ENCODE peak calls at places on chromosomes 1 and 21, in eight cellular contexts. R is AG10803, K is neuronal stem cell, B is Karpas-422, Q is neural progenitor cell, V is GM12865, M is HFF-Myc, E is transverse colon. H is an unnamed sample.

GRCh38 chr1:150841626-150842025 is 33.6 kb upstream of the CTSK start:
- DNase-seq in R (no peak), K (no peak), B (no peak), Q (no peak), V (no peak), M (no peak), E (no peak), H (no peak)

GRCh38 chr1:53246261-53247134 is 8.2 kb upstream of the MAGOH start:
- DNase-seq in R (peak; percentile 96), K (no peak), B (no peak), Q (no peak), V (no peak), M (no peak), E (no peak), H (no peak)

GRCh38 chr21:34132202-34132601 is 58.8 kb downstream of the MRPS6 start:
- DNase-seq in R (no peak), K (no peak), B (no peak), Q (no peak), V (no peak), M (no peak), E (no peak), H (no peak)

GRCh38 chr1:52423771-52424170 is 19.4 kb downstream of the PRPF38A start:
- DNase-seq in R (no peak), K (no peak), B (no peak), Q (no peak), V (no peak), M (no peak), E (no peak), H (no peak)

GRCh38 chr21:18517905-18518566 is 114.5 kb upstream of the TMPRSS15 start:
- DNase-seq in R (no peak), K (no peak), B (no peak), Q (no peak), V (no peak), M (no peak), E (no peak), H (no peak)

GRCh38 chr1:86848654-86849053 is 65.3 kb downstream of the SELENOF start:
- DNase-seq in R (peak; percentile 33), K (no peak), B (no peak), Q (no peak), V (no peak), M (no peak), E (no peak), H (no peak)

GRCh38 chr1:50976890-50977574 is 7.0 kb downstream of the CDKN2C start:
- DNase-seq in R (peak; percentile 58), K (no peak), B (peak; percentile 72), Q (peak; percentile 48), V (peak; percentile 86), M (no peak), E (no peak), H (no peak)

GRCh38 chr1:100528861-100529260 is 9.1 kb upstream of the GPR88 start:
- DNase-seq in R (peak; percentile 67), K (no peak), B (no peak), Q (no peak), V (no peak), M (no peak), E (no peak), H (peak; percentile 42)

GRCh38 chr1:207873055-207873890 is 37.7 kb downstream of the CD34 start:
- DNase-seq in R (no peak), K (no peak), B (peak; percentile 78), Q (no peak), V (peak; percentile 28), M (no peak), E (no peak), H (no peak)

GRCh38 chr1:201229095-201229494 is 38.5 kb downstream of the IGFN1 start:
- DNase-seq in R (no peak), K (no peak), B (no peak), Q (no peak), V (no peak), M (no peak), E (no peak), H (no peak)

GRCh38 chr1:64543831-64544230 is 73.9 kb downstream of the CACHD1 start:
- DNase-seq in R (no peak), K (no peak), B (no peak), Q (no peak), V (no peak), M (no peak), E (no peak), H (no peak)

DNA sequence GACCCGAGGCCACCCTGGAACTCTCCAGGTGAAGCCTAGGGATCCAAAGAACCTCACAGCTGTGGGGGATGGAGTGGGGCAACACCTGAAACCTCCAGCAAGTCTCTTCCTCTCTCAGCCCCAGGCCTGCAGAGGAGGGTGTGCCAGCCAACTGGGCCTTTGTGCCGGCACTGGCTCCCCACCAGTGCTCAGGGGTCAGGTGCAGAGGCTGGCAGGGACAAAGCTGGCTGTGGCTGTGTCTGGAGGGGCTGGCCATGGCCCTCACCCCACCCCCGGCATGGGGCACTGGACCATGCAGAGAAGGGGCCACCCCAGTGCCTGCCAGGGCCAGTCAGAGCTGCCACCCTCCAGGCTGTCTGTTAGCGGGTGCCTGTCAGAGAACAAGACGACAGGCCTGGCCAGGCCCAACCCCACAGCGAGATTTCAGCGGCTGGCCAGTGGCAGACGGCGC is 3.9 kb downstream of the COL18A1 start:
- DNase-seq in R (no peak), K (no peak), B (no peak), Q (no peak), V (no peak), M (no peak), E (no peak), H (no peak)
- H3K4me3 ChIP-seq in R (no peak overlapping the region), K (no peak overlapping the region), B (no peak overlapping the region), Q (no peak overlapping the region), V (no peak overlapping the region), M (no peak overlapping the region), E (no peak overlapping the region), H (no peak overlapping the region)

DNA sequence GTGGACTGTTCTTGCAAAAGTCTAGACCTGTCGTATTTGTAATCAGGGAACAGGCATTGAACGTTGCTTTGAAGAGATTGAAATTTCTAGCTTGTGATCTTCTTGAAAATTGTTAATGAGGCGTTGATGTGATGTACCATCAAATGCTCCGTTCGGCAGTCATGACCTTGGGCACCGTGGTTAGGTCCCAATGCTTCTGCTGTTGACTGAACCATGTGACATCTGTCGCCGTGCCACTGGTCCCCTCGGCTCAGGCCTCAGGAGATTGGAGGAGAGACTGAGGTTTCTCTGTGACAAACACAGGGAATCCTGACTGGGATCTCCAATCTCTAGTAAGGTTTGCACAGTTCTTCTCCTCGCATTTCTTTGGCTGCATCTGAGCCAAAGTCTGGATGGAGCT is 18.1 kb upstream of the KCNAB2 start:
- DNase-seq in R (no peak), K (no peak), B (no peak), Q (no peak), V (peak; percentile 37), M (no peak), E (no peak), H (no peak)
- H3K4me3 ChIP-seq in R (no peak overlapping the region), K (no peak overlapping the region), B (peak overlapping the region; percentile 73), Q (no peak overlapping the region), V (peak overlapping the region; percentile 89), M (no peak overlapping the region), E (peak overlapping the region; percentile 41), H (no peak overlapping the region)

GRCh38 chr1:94245747-94246438 is 8.5 kb upstream of the ARHGAP29 start:
- DNase-seq in R (no peak), K (no peak), B (no peak), Q (no peak), V (no peak), M (no peak), E (no peak), H (no peak)
- H3K4me3 ChIP-seq in R (peak overlapping the region; percentile 81), K (no peak overlapping the region), B (no peak overlapping the region), Q (peak overlapping the region; percentile 73), V (no peak overlapping the region), M (peak overlapping the region; percentile 57), E (peak overlapping the region; percentile 68), H (peak overlapping the region; percentile 80)

DNA sequence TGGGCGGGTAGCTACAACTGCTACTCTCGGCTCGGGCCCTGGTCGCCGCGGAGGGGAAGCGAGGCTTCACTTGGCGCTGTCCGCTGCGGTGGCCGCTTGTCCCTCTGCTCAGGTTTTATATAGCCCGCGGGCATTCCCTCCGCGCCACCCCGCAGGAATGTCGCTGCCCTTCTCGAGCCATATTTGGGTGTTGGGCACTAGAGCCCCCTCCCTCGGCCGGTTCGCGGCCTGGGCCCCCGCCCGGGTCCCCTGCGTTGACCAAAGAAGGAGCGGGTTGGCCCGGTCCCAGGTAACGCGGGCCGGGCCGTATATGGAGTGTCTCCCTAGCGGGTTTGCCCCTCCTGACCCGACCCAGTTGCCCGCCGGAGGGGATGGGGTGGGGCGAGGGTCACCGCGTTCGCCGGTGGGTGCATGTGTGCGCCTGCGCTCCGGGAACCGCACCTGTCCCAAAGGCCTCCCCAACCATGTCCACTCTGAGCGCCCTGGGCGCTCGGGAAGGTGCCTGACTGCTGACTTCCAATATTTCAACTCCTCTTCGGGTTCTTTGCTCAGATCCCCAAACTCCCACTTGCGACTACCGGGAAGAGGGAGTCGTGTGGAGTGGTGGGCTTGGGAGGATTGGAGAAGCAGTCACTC is at the start of gene ACTA1:
- DNase-seq in R (no peak), K (no peak), B (no peak), Q (peak; percentile 78), V (no peak), M (no peak), E (no peak), H (no peak)
- H3K4me3 ChIP-seq in R (no peak within 1 kb of the TSS), K (peak within 1 kb of the TSS; percentile 66), B (no peak within 1 kb of the TSS), Q (peak within 1 kb of the TSS; percentile 56), V (no peak within 1 kb of the TSS), M (no peak within 1 kb of the TSS), E (no peak within 1 kb of the TSS), H (peak within 1 kb of the TSS; percentile 5)

GRCh38 chr1:116668277-116668676 is 744 bp upstream of the IGSF3 start:
- DNase-seq in R (no peak), K (no peak), B (no peak), Q (no peak), V (no peak), M (no peak), E (no peak), H (no peak)
- H3K4me3 ChIP-seq in R (no peak overlapping the region), K (no peak overlapping the region), B (no peak overlapping the region), Q (peak overlapping the region; percentile 91), V (no peak overlapping the region), M (no peak overlapping the region), E (no peak overlapping the region), H (no peak overlapping the region)